ENCODE peak calls at places on chromosomes 2 and 18, in five cellular contexts. P is stimulated activated CD8-positive, alpha-beta memory T cell treated with anti-CD3 and anti-CD28 coated beads, Interleukin-2, amount 100 ng/mL, for 1 hour; Y is COR-L47; Q is stimulated activated CD4-positive, alpha-beta T cell treated with anti-CD3 and anti-CD28 coated beads, Interleukin-15, amount 100 ng/mL, for 24 hours; C is mammary epithelial cell. A is an unnamed sample.

GRCh38 chr2:226795281-226796011 is 4.2 kb downstream of the IRS1 start:
- DNase-seq in P (no peak), Q (no peak), Y (no peak), C (peak), A (no peak)

GRCh38 chr18:59437851-59438250 is 78.8 kb upstream of the LMAN1 start:
- DNase-seq in P (no peak), C (no peak), Y (no peak), Q (no peak), A (no peak)

GRCh38 chr18:32552421-32553030 is 81.8 kb upstream of the GAREM1 start:
- DNase-seq in P (peak), Y (peak), C (peak), Q (peak), A (peak)

GRCh38 chr2:198587201-198587600 is 782.8 kb downstream of the PLCL1 start:
- DNase-seq in Y (no peak), Q (no peak), C (no peak), P (no peak), A (no peak)

GRCh38 chr2:241499146-241499965 is 9.0 kb downstream of the STK25 start:
- DNase-seq in C (no peak), Y (peak), Q (no peak), P (no peak), A (peak)

GRCh38 chr2:175282300-175282699 is 100.8 kb upstream of the ATP5MC3 start:
- DNase-seq in C (peak), Q (no peak), P (no peak), Y (peak), A (peak)

GRCh38 chr2:42238644-42239288 is 69.6 kb downstream of the EML4 start:
- DNase-seq in Y (peak), P (no peak), Q (peak), C (peak), A (peak)

GRCh38 chr2:50786345-50786744 is 245.6 kb downstream of the NRXN1 start:
- DNase-seq in P (no peak), Y (no peak), Q (no peak), C (no peak), A (peak)

GRCh38 chr2:99425022-99425421 is 64.8 kb downstream of the REV1 start:
- DNase-seq in P (no peak), Y (no peak), Q (no peak), C (peak), A (no peak)

GRCh38 chr2:177474904-177475474 is 82.4 kb downstream of the AGPS start:
- DNase-seq in Q (no peak), Y (no peak), C (no peak), P (no peak), A (no peak)

GRCh38 chr2:170122883-170123547 is 54.9 kb upstream of the MYO3B start:
- DNase-seq in C (peak), Q (no peak), P (no peak), Y (peak), A (peak)

GRCh38 chr2:167504061-167504460 is 615.8 kb downstream of the XIRP2 start:
- DNase-seq in C (no peak), Q (no peak), Y (no peak), P (no peak), A (peak)

GRCh38 chr2:122136071-122136470 is 380.6 kb downstream of the TSN start:
- DNase-seq in P (no peak), C (peak), Y (peak), Q (no peak), A (peak)

GRCh38 chr2:74498500-74499268 is 719 bp downstream of the LBX2 start:
- DNase-seq in Q (peak), C (peak), Y (no peak), P (no peak), A (peak)

GRCh38 chr2:174473796-174474195 is 13.0 kb downstream of the GPR155 start:
- DNase-seq in C (no peak), Q (no peak), Y (no peak), P (no peak), A (no peak)

GRCh38 chr2:49241506-49241905 is 87.2 kb upstream of the FSHR start:
- DNase-seq in C (no peak), Q (no peak), Y (no peak), P (no peak), A (no peak)

GRCh38 chr18:76963951-76964350 is 141.6 kb downstream of the ZNF236 start:
- DNase-seq in C (no peak), Y (no peak), P (no peak), Q (no peak), A (no peak)

GRCh38 chr18:79496978-79497637 is 101.4 kb downstream of the NFATC1 start:
- DNase-seq in P (no peak), C (no peak), Q (no peak), Y (peak), A (peak)

GRCh38 chr2:69784228-69784627 is 42.3 kb downstream of the ANXA4 start:
- DNase-seq in Q (no peak), P (no peak), Y (no peak), C (no peak), A (no peak)

GRCh38 chr2:10913501-10914271 is 2.0 kb downstream of the KCNF1 start:
- DNase-seq in P (no peak), Y (no peak), C (no peak), Q (no peak), A (no peak)

GRCh38 chr2:174836345-174836999 is 72.2 kb upstream of the CHRNA1 start:
- DNase-seq in P (no peak), Q (no peak), C (peak), Y (no peak), A (peak)

GRCh38 chr18:79576686-79577351 is 102.8 kb upstream of the CTDP1 start:
- DNase-seq in Q (no peak), Y (peak), C (no peak), P (no peak), A (peak)

GRCh38 chr18:58893388-58894099 is 28.9 kb downstream of the ZNF532 start:
- DNase-seq in Q (peak), P (no peak), C (peak), Y (no peak), A (no peak)

GRCh38 chr2:40654346-40654745 is 202.5 kb upstream of the SLC8A1 start:
- DNase-seq in Q (no peak), P (no peak), Y (no peak), C (no peak), A (no peak)

GRCh38 chr2:234156326-234156725 is 105.8 kb downstream of the SPP2 start:
- DNase-seq in P (no peak), Y (no peak), Q (no peak), C (no peak), A (no peak)

GRCh38 chr2:46548103-46548486 is 68.7 kb downstream of the TMEM247 start:
- DNase-seq in Y (no peak), Q (no peak), C (no peak), P (no peak), A (no peak)

GRCh38 chr2:238127165-238128060 is 11.1 kb upstream of the KLHL30 start:
- DNase-seq in P (no peak), Y (no peak), Q (peak), C (no peak), A (no peak)

GRCh38 chr2:219987830-219988229 is 360.4 kb downstream of the SLC4A3 start:
- DNase-seq in Y (no peak), P (no peak), Q (no peak), C (peak), A (no peak)

GRCh38 chr2:230956827-230957755 is 32.0 kb upstream of the GPR55 start:
- DNase-seq in P (peak), Y (peak), Q (peak), C (peak), A (peak)

GRCh38 chr2:149050188-149050587 is 11.7 kb downstream of the LYPD6B start:
- DNase-seq in Y (no peak), P (no peak), Q (no peak), C (no peak), A (no peak)

GRCh38 chr2:146602383-146602782 is 1242.4 kb upstream of the ACVR2A start:
- DNase-seq in C (peak), Q (no peak), Y (no peak), P (no peak), A (no peak)

GRCh38 chr2:121246704-121247255 is 38.2 kb downstream of the TFCP2L1 start:
- DNase-seq in P (no peak), Q (no peak), C (no peak), Y (no peak), A (no peak)

GRCh38 chr2:105373895-105374401 is 24.9 kb downstream of the FHL2 start:
- DNase-seq in Q (peak), P (no peak), Y (no peak), C (peak), A (no peak)

GRCh38 chr2:210287301-210287700 is 27.7 kb downstream of the MYL1 start:
- DNase-seq in Y (no peak), P (no peak), C (no peak), Q (no peak), A (no peak)

GRCh38 chr18:9711361-9712129 is 3.4 kb downstream of the RAB31 start:
- DNase-seq in C (no peak), Q (no peak), P (no peak), Y (peak), A (peak)

A was measured in NCI-H69.